ENCODE peak calls at places on chromosome 4, in nine cellular contexts. H is neural crest cell, V is astrocyte of the spinal cord, N is A549, T is tibial artery, A is fibroblast of the aortic adventitia, Y is mucosa of descending colon, C is ovary, W is progenitor cell of endocrine pancreas. O is an unnamed sample.
A peak's percentile ranks its signal among the peaks of the same experiment; 100 is the strongest.

GRCh38 chr4:151540728-151541437 is 131.9 kb downstream of the FHIP1A start:
- DNase-seq in H (no peak), V (peak; percentile 95), N (peak; percentile 86), T (no peak), A (peak; percentile 92), Y (peak; percentile 43), C (no peak), W (no peak), O (no peak)

GRCh38 chr4:56953680-56954520 is 23.5 kb downstream of the NOA1 start:
- DNase-seq in H (no peak), V (no peak), N (no peak), T (no peak), A (no peak), Y (no peak), C (no peak), W (no peak), O (no peak)

GRCh38 chr4:52201705-52202104 is 150.6 kb downstream of the SPATA18 start:
- DNase-seq in H (no peak), V (no peak), N (no peak), T (no peak), A (no peak), Y (no peak), C (no peak), W (no peak), O (no peak)

GRCh38 chr4:185868983-185869938 is 57.3 kb upstream of the SORBS2 start:
- DNase-seq in H (no peak), V (no peak), N (no peak), T (no peak), A (no peak), Y (no peak), C (no peak), W (no peak), O (peak; percentile 26)

GRCh38 chr4:52657630-52658501 is 1.2 kb downstream of the USP46 start:
- DNase-seq in H (peak; percentile 6), V (peak; percentile 59), N (peak; percentile 9), T (no peak), A (peak; percentile 48), Y (no peak), C (peak; percentile 38), W (no peak), O (peak; percentile 62)

GRCh38 chr4:20086768-20087167 is 164.9 kb upstream of the SLIT2 start:
- DNase-seq in H (no peak), V (no peak), N (no peak), T (no peak), A (peak; percentile 11), Y (no peak), C (no peak), W (no peak), O (no peak)

GRCh38 chr4:75724867-75725724 is 719 bp downstream of the USO1 start:
- DNase-seq in H (peak; percentile 47), V (peak; percentile 83), N (peak; percentile 63), T (peak; percentile 74), A (peak; percentile 73), Y (peak; percentile 83), C (peak; percentile 77), W (peak; percentile 63), O (peak; percentile 87)

GRCh38 chr4:4394644-4395043 is 7.7 kb downstream of the NSG1 start:
- DNase-seq in H (no peak), V (peak; percentile 28), N (peak; percentile 48), T (no peak), A (peak; percentile 57), Y (no peak), C (no peak), W (no peak), O (no peak)

GRCh38 chr4:155759372-155760252 is 791 bp downstream of the GUCY1B1 start:
- DNase-seq in H (peak; percentile 50), V (no peak), N (peak; percentile 0), T (peak; percentile 35), A (no peak), Y (peak; percentile 40), C (peak; percentile 71), W (peak; percentile 44), O (peak; percentile 67)

GRCh38 chr4:89365375-89366170 is 58.0 kb upstream of the GPRIN3 start:
- DNase-seq in H (no peak), V (no peak), N (peak; percentile 2), T (no peak), A (no peak), Y (no peak), C (no peak), W (no peak), O (no peak)

GRCh38 chr4:4247711-4248035 is 350 bp downstream of the TMEM128 start:
- DNase-seq in H (no peak), V (no peak), N (no peak), T (no peak), A (no peak), Y (no peak), C (no peak), W (no peak), O (no peak)

GRCh38 chr4:6714954-6715353 is 1.0 kb upstream of the BLOC1S4 start:
- DNase-seq in H (no peak), V (no peak), N (no peak), T (no peak), A (no peak), Y (no peak), C (no peak), W (no peak), O (no peak)

GRCh38 chr4:172666711-172667368 is 501.8 kb upstream of the GALNT7 start:
- DNase-seq in H (no peak), V (no peak), N (peak; percentile 16), T (no peak), A (peak; percentile 4), Y (no peak), C (no peak), W (no peak), O (peak; percentile 18)

GRCh38 chr4:32455231-32455630 is 1735.1 kb downstream of the PCDH7 start:
- DNase-seq in H (no peak), V (peak; percentile 45), N (no peak), T (no peak), A (peak; percentile 42), Y (no peak), C (no peak), W (no peak), O (no peak)

GRCh38 chr4:97990409-97990808 is 152.9 kb downstream of the STPG2 start:
- DNase-seq in H (no peak), V (no peak), N (no peak), T (no peak), A (no peak), Y (no peak), C (no peak), W (no peak), O (no peak)

GRCh38 chr4:159158083-159158617 is 55.3 kb downstream of the RAPGEF2 start:
- DNase-seq in H (no peak), V (no peak), N (no peak), T (no peak), A (no peak), Y (no peak), C (no peak), W (no peak), O (no peak)

GRCh38 chr4:186725422-186726149 is 1.9 kb upstream of the FAT1 start:
- DNase-seq in H (peak; percentile 59), V (peak; percentile 91), N (peak; percentile 86), T (peak; percentile 79), A (peak; percentile 81), Y (peak; percentile 91), C (peak; percentile 75), W (peak; percentile 58), O (peak; percentile 70)

GRCh38 chr4:56215901-56216300 is 171.4 kb downstream of the AASDH start:
- DNase-seq in H (no peak), V (peak; percentile 70), N (peak; percentile 12), T (no peak), A (peak; percentile 66), Y (peak; percentile 59), C (no peak), W (no peak), O (no peak)

GRCh38 chr4:75011131-75011795 is 78.3 kb downstream of the PARM1 start:
- DNase-seq in H (no peak), V (no peak), N (no peak), T (no peak), A (no peak), Y (no peak), C (no peak), W (no peak), O (no peak)

DNA sequence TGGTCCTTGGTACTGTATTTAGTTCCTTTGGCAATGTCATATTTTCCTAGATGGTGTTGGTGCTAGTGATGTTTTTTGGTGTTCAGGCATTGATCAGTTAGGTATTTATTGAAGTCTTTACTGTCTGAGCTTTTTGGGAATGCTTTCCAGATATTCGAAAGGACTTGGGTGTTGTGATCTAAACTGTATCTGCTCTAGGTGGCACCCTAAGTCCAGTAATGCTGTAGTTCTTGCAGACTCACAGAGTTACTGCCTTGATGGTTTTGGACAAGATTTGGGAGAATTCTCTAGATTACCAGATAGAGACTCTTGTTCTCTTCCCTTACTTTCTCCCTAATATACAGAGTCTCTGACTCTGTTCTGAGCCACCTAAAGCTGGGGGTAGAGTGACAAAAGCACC is 513.6 kb upstream of the PITX2 start:
- DNase-seq in H (no peak), V (peak; percentile 38), N (peak; percentile 7), T (no peak), A (peak; percentile 72), Y (no peak), C (no peak), W (no peak), O (no peak)
- TF ChIP-seq CTCF in H (no peak), V (peak; percentile 26), N (no peak), T (peak; percentile 12), A (peak; percentile 44), Y (no peak), C (no peak), W (peak; percentile 32), O (no peak)

GRCh38 chr4:135497563-135498152 is 1296.1 kb upstream of the PABPC4L start:
- DNase-seq in H (no peak), V (no peak), N (no peak), T (no peak), A (no peak), Y (no peak), C (no peak), W (no peak), O (no peak)

DNA sequence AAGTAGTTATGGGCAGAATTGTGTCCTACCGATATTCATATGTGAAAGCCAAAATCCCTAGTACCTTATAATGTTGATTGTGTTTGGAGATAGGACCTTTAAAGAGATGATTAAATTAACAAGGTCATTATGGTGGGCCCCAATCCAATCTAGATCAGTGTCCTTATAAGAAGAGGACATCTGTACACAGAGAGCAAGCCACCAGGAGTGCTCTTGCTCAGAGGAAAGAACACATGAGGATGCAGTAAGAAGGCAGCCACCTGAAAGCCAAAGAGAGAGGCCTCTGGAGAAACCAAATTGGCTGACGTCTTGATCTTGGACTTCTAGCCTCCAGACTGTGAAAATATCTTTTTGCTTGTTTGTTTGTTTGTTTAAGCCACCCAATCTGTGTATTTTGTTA is 1290.8 kb upstream of the PABPC4L start:
- DNase-seq in H (no peak), V (no peak), N (no peak), T (no peak), A (no peak), Y (no peak), C (no peak), W (no peak), O (no peak)
- TF ChIP-seq CTCF in H (no peak), V (no peak), N (no peak), T (no peak), A (no peak), Y (no peak), C (no peak), W (no peak), O (no peak)

GRCh38 chr4:73021634-73022033 is 47.9 kb downstream of the COX18 start:
- DNase-seq in H (no peak), V (peak; percentile 55), N (peak; percentile 53), T (no peak), A (peak; percentile 73), Y (no peak), C (no peak), W (no peak), O (no peak)
- TF ChIP-seq CTCF in H (peak; percentile 61), V (peak; percentile 33), N (peak; percentile 61), T (peak; percentile 18), A (peak; percentile 47), Y (no peak), C (no peak), W (no peak), O (no peak)

GRCh38 chr4:76997454-76997853 is 47.9 kb downstream of the SEPTIN11 start:
- DNase-seq in H (no peak), V (no peak), N (no peak), T (no peak), A (no peak), Y (no peak), C (no peak), W (no peak), O (no peak)
- TF ChIP-seq CTCF in H (no peak), V (no peak), N (no peak), T (no peak), A (no peak), Y (no peak), C (no peak), W (no peak), O (no peak)

O was measured in glutamatergic neuron.